ENCODE peak calls at places on chromosomes 7 and 10, in six cellular contexts. V is mesenchymal stem cell, B is IMR-90, T is H1, X is H9, L is trophoblast cell. J is an unnamed sample. For H3K4me1, the result is how much of the 10 kb centered on the place peaks cover.

GRCh38 chr7:140542226-140542625 is 62.9 kb upstream of the MKRN1 start:
- DNase-seq in V (peak), B (peak), T (no peak), X (no peak), L (no peak), J (no peak)

GRCh38 chr7:30799206-30799975 is 28.2 kb downstream of the MINDY4 start:
- DNase-seq in V (peak), B (peak), T (no peak), X (no peak), L (peak), J (no peak)

GRCh38 chr7:22205631-22206030 is 151.3 kb downstream of the RAPGEF5 start:
- DNase-seq in V (no peak), B (no peak), T (no peak), X (no peak), L (no peak), J (no peak)

GRCh38 chr7:158710651-158711102 is 6.1 kb upstream of the NCAPG2 start:
- DNase-seq in V (peak), B (peak), T (no peak), X (no peak), L (peak), J (no peak)

GRCh38 chr10:49387029-49387428 is 8.9 kb downstream of the DRGX start:
- DNase-seq in V (peak), B (peak), T (no peak), X (no peak), L (peak), J (no peak)

GRCh38 chr7:115747174-115747573 is 283.4 kb downstream of the TFEC start:
- DNase-seq in V (peak), B (peak), T (no peak), X (no peak), L (peak), J (no peak)

GRCh38 chr7:31437466-31437865 is 76.4 kb upstream of the ITPRID1 start:
- DNase-seq in V (no peak), B (no peak), T (no peak), X (no peak), L (peak), J (no peak)

GRCh38 chr7:116224492-116225098 is 14.3 kb downstream of the TES start:
- DNase-seq in V (no peak), B (no peak), T (no peak), X (no peak), L (no peak), J (no peak)

GRCh38 chr10:91798736-91799579 is 732 bp downstream of the TNKS2 start:
- DNase-seq in V (peak), B (peak), T (no peak), X (peak), L (peak), J (no peak)

GRCh38 chr7:147081117-147081516 is 964.5 kb downstream of the CNTNAP2 start:
- DNase-seq in V (no peak), B (no peak), T (no peak), X (no peak), L (no peak), J (no peak)

GRCh38 chr7:22586806-22587180 is 86.8 kb upstream of the STEAP1B start:
- DNase-seq in V (peak), B (peak), T (no peak), X (peak), L (peak), J (no peak)

GRCh38 chr10:77091745-77092144 is 545.9 kb downstream of the KCNMA1 start:
- DNase-seq in V (no peak), B (no peak), T (no peak), X (no peak), L (no peak), J (no peak)

GRCh38 chr10:15163261-15163864 is 5.1 kb downstream of the NMT2 start:
- DNase-seq in V (peak), B (peak), T (no peak), X (no peak), L (no peak), J (no peak)

GRCh38 chr7:83149466-83149865 is 13.2 kb downstream of the PCLO start:
- DNase-seq in V (peak), B (peak), T (no peak), X (no peak), L (no peak), J (no peak)

GRCh38 chr7:77326131-77326530 is 90.0 kb downstream of the GSAP start:
- DNase-seq in V (no peak), B (peak), T (no peak), X (no peak), L (no peak), J (no peak)

GRCh38 chr7:34075976-34076375 is 170.6 kb downstream of the BMPER start:
- DNase-seq in V (peak), B (no peak), T (no peak), X (no peak), L (peak), J (no peak)

GRCh38 chr10:12540341-12540781 is 191.0 kb downstream of the CAMK1D start:
- DNase-seq in V (peak), B (peak), T (no peak), X (no peak), L (no peak), J (no peak)

GRCh38 chr7:38215115-38215514 is 37.1 kb downstream of the STARD3NL start:
- DNase-seq in V (no peak), B (no peak), T (no peak), X (no peak), L (no peak), J (no peak)

GRCh38 chr10:21721000-21721670 is 187.1 kb downstream of the MLLT10 start:
- DNase-seq in V (peak), B (peak), T (no peak), X (no peak), L (no peak), J (no peak)

GRCh38 chr7:55532150-55532917 is 40.0 kb downstream of the VOPP1 start:
- DNase-seq in V (peak), B (no peak), T (no peak), X (no peak), L (no peak), J (no peak)

GRCh38 chr10:79488303-79488702 is 24.0 kb upstream of the EIF5AL1 start:
- DNase-seq in V (peak), B (peak), T (no peak), X (peak), L (peak), J (no peak)

GRCh38 chr7:114225784-114226183 is 188.8 kb upstream of the FOXP2 start:
- DNase-seq in V (no peak), B (no peak), T (no peak), X (no peak), L (no peak), J (no peak)

GRCh38 chr7:95365151-95365550 is 31.0 kb downstream of the PON3 start:
- DNase-seq in V (no peak), B (no peak), T (no peak), X (no peak), L (no peak), J (no peak)

GRCh38 chr7:6430271-6430940 is 17.3 kb downstream of the DAGLB start:
- DNase-seq in V (peak), B (peak), T (no peak), X (no peak), L (peak), J (no peak)

GRCh38 chr10:103792547-103792946 is 62.8 kb downstream of the SH3PXD2A start:
- DNase-seq in V (no peak), B (peak), T (no peak), X (no peak), L (peak), J (no peak)

GRCh38 chr7:38873433-38873832 is 35.6 kb downstream of the VPS41 start:
- DNase-seq in V (peak), B (no peak), T (no peak), X (no peak), L (peak), J (no peak)

DNA sequence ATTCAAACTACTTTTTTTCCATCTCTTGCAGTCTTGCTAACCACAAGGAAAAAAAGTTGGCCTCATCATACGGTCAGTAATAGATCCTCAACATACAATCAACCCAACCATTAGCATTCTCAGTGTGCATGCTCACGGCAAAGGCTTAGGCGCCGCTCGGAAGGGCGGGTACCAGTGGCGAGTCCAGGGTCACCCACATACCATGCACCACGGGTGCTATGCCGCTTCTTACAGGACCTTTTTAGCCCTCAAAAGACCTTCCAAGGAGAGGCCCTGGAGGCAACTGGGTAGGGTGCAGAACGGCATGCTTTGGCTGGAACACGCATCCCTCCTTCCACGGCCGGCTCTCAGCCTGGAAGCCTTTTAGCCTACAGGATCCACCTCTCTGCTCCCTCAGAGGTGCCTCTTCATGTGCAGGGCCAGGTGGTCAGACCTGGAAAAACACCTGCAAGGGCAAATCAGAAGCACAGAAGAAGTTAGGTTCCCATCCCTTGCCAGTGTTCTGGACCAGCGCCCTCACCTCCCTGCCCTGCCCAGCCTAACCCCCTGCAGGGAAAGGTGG is 5.8 kb downstream of the KLF6 start:
- DNase-seq in V (peak), B (peak), T (no peak), X (peak), L (peak), J (no peak)
- H3K4me1 ChIP-seq in V (under half), B (under half), T (under half), X (under half), L (under half), J (under half)

GRCh38 chr7:154430640-154431039 is 378.4 kb downstream of the DPP6 start:
- DNase-seq in V (no peak), B (no peak), T (no peak), X (no peak), L (no peak), J (no peak)
- H2BK5ac ChIP-seq in V (no peak), B (no peak), T (no peak), X (no peak), L (no peak), J (no peak)

GRCh38 chr10:110421512-110422138 is 76.1 kb upstream of the DUSP5 start:
- DNase-seq in V (no peak), B (no peak), T (no peak), X (no peak), L (no peak), J (no peak)

GRCh38 chr10:110422548-110422947 is 75.2 kb upstream of the DUSP5 start:
- DNase-seq in V (no peak), B (no peak), T (no peak), X (no peak), L (no peak), J (no peak)

GRCh38 chr10:110420401-110421193 is 77.1 kb upstream of the DUSP5 start:
- DNase-seq in V (peak), B (peak), T (no peak), X (no peak), L (no peak), J (no peak)

GRCh38 chr10:110416776-110417732 is 80.7 kb upstream of the DUSP5 start:
- DNase-seq in V (no peak), B (no peak), T (no peak), X (no peak), L (no peak), J (no peak)

DNA sequence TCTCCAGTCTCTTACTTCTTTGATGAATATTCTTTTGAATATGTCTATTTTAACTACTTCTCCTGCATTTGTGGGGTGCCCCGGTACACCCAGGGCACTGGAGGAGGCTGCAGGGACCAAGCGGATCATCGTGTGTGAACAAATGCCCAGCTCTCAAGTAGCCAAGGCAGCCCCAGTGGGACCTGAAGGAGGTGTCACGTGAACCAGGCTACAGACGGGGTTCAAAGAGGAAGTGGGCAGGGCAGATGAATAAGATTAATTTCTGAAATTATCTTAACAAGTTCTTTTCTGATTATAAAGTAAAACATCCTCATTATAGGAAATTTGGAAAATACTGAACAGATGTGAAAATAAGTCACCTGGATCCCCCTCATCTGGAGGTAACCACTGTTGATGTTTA is 78.4 kb upstream of the DUSP5 start:
- DNase-seq in V (no peak), B (no peak), T (no peak), X (no peak), L (no peak), J (no peak)
- H4K91ac ChIP-seq in V (no peak), B (no peak), T (no peak), X (no peak), L (no peak), J (no peak)

GRCh38 chr7:151019130-151019447 is 5.2 kb downstream of the ATG9B start:
- DNase-seq in V (no peak), B (no peak), T (no peak), X (no peak), L (no peak), J (no peak)

GRCh38 chr7:151017370-151017952 is 6.8 kb downstream of the ATG9B start:
- DNase-seq in V (no peak), B (no peak), T (no peak), X (no peak), L (no peak), J (no peak)

GRCh38 chr7:151016942-151017341 is 7.4 kb downstream of the ATG9B start:
- DNase-seq in V (no peak), B (no peak), T (no peak), X (no peak), L (no peak), J (no peak)

GRCh38 chr7:151017953-151018420 is 6.3 kb downstream of the ATG9B start:
- DNase-seq in V (peak), B (peak), T (no peak), X (peak), L (peak), J (peak)

GRCh38 chr7:151018421-151019129 is 5.7 kb downstream of the ATG9B start:
- DNase-seq in V (peak), B (no peak), T (no peak), X (peak), L (no peak), J (no peak)
- H3K4me1 ChIP-seq in V (under half), B (under half), T (under half), X (under half), L (under half), J (under half)